ENCODE peak calls at places on chromosomes 7 and 10, in six cellular contexts. One of them, this sample, is unnamed.

GRCh38 chr7:101618207-101618839 is 10.8 kb downstream of the MYL10 start:
- DNase-seq in HCT116: no peak
- DNase-seq in mammary epithelial cell: no peak
- DNase-seq in astrocyte: no peak
- DNase-seq in hepatocyte: peak; percentile 60
- DNase-seq in GM23338: no peak
- DNase-seq in this sample: no peak

GRCh38 chr10:74704629-74705360 is 121.6 kb upstream of the KAT6B start:
- DNase-seq in HCT116: no peak
- DNase-seq in mammary epithelial cell: no peak
- DNase-seq in astrocyte: peak; percentile 39
- DNase-seq in hepatocyte: no peak
- DNase-seq in GM23338: no peak
- DNase-seq in this sample: peak; percentile 70

GRCh38 chr7:43838201-43838659 is 31.1 kb downstream of the MRPS24 start:
- DNase-seq in HCT116: no peak
- DNase-seq in mammary epithelial cell: no peak
- DNase-seq in astrocyte: no peak
- DNase-seq in hepatocyte: no peak
- DNase-seq in GM23338: no peak
- DNase-seq in this sample: no peak

GRCh38 chr7:130669051-130669700 is 628 bp upstream of the COPG2 start:
- DNase-seq in HCT116: no peak
- DNase-seq in mammary epithelial cell: no peak
- DNase-seq in astrocyte: no peak
- DNase-seq in hepatocyte: no peak
- DNase-seq in GM23338: no peak
- DNase-seq in this sample: no peak

GRCh38 chr7:157112706-157113105 is 26.0 kb upstream of the UBE3C start:
- DNase-seq in HCT116: no peak
- DNase-seq in mammary epithelial cell: no peak
- DNase-seq in astrocyte: no peak
- DNase-seq in hepatocyte: no peak
- DNase-seq in GM23338: no peak
- DNase-seq in this sample: no peak

GRCh38 chr10:49359349-49360231 is 36.3 kb downstream of the DRGX start:
- DNase-seq in HCT116: no peak
- DNase-seq in mammary epithelial cell: no peak
- DNase-seq in astrocyte: no peak
- DNase-seq in hepatocyte: no peak
- DNase-seq in GM23338: peak; percentile 62
- DNase-seq in this sample: no peak

GRCh38 chr7:82467020-82467419 is 23.4 kb upstream of the CACNA2D1 start:
- DNase-seq in HCT116: no peak
- DNase-seq in mammary epithelial cell: no peak
- DNase-seq in astrocyte: no peak
- DNase-seq in hepatocyte: no peak
- DNase-seq in GM23338: no peak
- DNase-seq in this sample: no peak

GRCh38 chr10:59072038-59072437 is 104.4 kb upstream of the PHYHIPL start:
- DNase-seq in HCT116: no peak
- DNase-seq in mammary epithelial cell: peak; percentile 12
- DNase-seq in astrocyte: no peak
- DNase-seq in hepatocyte: no peak
- DNase-seq in GM23338: no peak
- DNase-seq in this sample: no peak

DNA sequence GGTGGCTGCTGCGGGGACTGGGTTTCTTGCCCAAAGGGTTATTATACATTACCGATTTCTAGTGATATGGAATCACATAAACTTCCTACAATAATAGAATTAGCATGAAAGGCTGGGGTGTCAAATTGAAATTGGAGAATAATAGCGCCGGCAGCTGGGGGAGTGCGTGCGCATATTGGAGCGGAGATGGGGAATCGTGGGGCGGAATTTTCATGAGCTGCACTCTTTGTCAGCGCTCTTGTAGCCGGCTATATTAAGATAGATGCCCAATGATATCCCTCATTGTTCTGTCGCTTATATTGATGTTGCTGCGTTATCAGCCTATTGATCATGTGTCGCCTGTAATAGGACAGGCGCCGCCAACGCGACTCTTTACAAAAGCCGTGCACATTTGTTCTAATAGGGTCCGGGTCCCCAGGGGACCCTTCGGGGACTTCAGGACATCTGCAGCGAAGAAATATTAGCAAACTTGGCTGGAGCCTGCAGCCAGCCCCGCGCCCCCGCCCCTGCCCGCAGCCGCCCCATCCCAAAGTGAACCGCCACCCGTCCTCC is 5.1 kb downstream of the UNCX start:
- DNase-seq in HCT116: no peak
- DNase-seq in mammary epithelial cell: no peak
- DNase-seq in astrocyte: no peak
- DNase-seq in hepatocyte: no peak
- DNase-seq in GM23338: no peak
- DNase-seq in this sample: no peak
- TF ChIP-seq EZH2 in HCT116: no peak
- TF ChIP-seq EZH2 in mammary epithelial cell: peak; percentile 93
- TF ChIP-seq EZH2 in astrocyte: peak; percentile 64
- TF ChIP-seq EZH2 in hepatocyte: peak; percentile 100
- TF ChIP-seq EZH2 in GM23338: peak; percentile 100
- TF ChIP-seq EZH2 in this sample: peak; percentile 87

DNA sequence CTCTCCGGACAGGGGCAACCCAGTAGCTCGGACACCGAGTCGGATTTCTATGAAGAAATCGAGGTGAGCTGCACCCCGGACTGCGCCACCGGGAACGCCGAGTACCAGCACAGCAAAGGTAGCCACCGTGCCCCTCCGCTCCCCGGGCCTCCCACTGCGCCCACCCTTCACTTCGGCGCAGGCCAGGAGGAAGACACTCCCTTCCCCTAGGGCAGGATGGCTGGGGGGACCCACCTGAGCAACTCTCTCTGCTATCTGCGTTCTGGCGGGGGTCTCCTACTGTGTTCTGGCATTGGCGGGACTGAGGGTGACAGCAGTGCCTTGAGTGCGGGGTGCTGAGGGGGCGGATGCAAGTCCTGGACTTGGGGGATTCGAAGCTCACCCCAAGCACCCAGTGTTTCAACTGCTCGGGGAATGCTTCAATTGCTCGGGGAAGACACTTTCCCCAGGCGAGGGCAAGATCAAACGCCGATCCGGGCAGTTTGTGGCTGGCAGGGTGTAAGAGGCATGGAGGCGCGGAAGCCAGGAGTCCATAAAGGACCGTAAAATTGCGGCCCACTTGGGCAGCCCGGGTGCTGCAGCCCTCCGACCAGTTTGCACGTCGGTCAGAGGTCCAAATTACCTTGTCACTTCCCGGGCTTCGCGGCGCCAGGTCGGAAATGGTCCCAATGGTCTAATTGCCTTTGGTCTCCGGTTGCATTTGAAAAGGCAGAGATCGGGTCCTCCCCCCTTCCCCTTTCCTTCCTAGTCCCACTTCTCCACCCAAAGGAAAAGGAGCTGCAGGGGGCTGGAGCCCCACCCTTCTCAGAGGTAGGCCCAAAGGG is 950 bp downstream of the EVX1 start:
- DNase-seq in HCT116: no peak
- DNase-seq in mammary epithelial cell: no peak
- DNase-seq in astrocyte: no peak
- DNase-seq in hepatocyte: no peak
- DNase-seq in GM23338: peak; percentile 71
- DNase-seq in this sample: no peak
- TF ChIP-seq EZH2 in HCT116: no peak
- TF ChIP-seq EZH2 in mammary epithelial cell: peak; percentile 99
- TF ChIP-seq EZH2 in astrocyte: peak; percentile 84
- TF ChIP-seq EZH2 in hepatocyte: peak; percentile 72
- TF ChIP-seq EZH2 in GM23338: peak; percentile 91
- TF ChIP-seq EZH2 in this sample: peak; percentile 86

GRCh38 chr10:26438534-26439269 is 561 bp downstream of the APBB1IP start:
- DNase-seq in HCT116: no peak
- DNase-seq in mammary epithelial cell: no peak
- DNase-seq in astrocyte: peak; percentile 15
- DNase-seq in hepatocyte: peak; percentile 9
- DNase-seq in GM23338: peak; percentile 61
- DNase-seq in this sample: peak; percentile 30
- TF ChIP-seq EZH2 in HCT116: no peak
- TF ChIP-seq EZH2 in mammary epithelial cell: no peak
- TF ChIP-seq EZH2 in astrocyte: no peak
- TF ChIP-seq EZH2 in hepatocyte: no peak
- TF ChIP-seq EZH2 in GM23338: no peak
- TF ChIP-seq EZH2 in this sample: no peak

GRCh38 chr10:100749059-100749308 is 3.6 kb downstream of the PAX2 start:
- DNase-seq in HCT116: no peak
- DNase-seq in mammary epithelial cell: no peak
- DNase-seq in astrocyte: no peak
- DNase-seq in hepatocyte: no peak
- DNase-seq in GM23338: no peak
- DNase-seq in this sample: no peak
- TF ChIP-seq EZH2 in HCT116: no peak
- TF ChIP-seq EZH2 in mammary epithelial cell: no peak
- TF ChIP-seq EZH2 in astrocyte: no peak
- TF ChIP-seq EZH2 in hepatocyte: peak; percentile 2
- TF ChIP-seq EZH2 in GM23338: peak; percentile 91
- TF ChIP-seq EZH2 in this sample: no peak

DNA sequence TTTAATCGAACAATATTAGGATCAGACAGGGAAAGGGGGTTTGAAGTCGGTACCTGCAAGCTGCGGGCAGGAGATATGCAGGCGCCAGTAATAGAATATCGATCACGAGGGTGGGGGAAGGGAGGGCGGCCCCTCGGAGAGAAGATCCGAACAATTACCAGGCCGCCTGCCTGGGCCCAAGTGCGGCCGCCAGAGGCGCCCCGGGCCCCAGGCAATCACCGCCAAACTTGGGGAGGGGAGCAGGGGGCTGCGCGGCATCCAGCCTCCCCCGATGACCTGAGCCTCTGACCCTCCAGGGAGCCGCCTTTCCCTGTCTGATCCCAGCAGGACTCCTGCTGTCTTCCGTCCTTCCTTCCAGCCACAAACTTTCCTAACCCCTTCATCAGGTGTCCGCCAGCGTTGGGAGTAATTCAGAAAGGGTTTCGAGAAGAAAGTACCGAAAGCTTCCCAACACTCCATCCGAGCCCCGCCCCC is 1.1 kb downstream of the NKX1-2 start:
- DNase-seq in HCT116: no peak
- DNase-seq in mammary epithelial cell: no peak
- DNase-seq in astrocyte: no peak
- DNase-seq in hepatocyte: no peak
- DNase-seq in GM23338: peak; percentile 79
- DNase-seq in this sample: no peak
- TF ChIP-seq EZH2 in HCT116: no peak
- TF ChIP-seq EZH2 in mammary epithelial cell: no peak
- TF ChIP-seq EZH2 in astrocyte: no peak
- TF ChIP-seq EZH2 in hepatocyte: no peak
- TF ChIP-seq EZH2 in GM23338: no peak
- TF ChIP-seq EZH2 in this sample: no peak

GRCh38 chr10:117130346-117130745 is 7.7 kb downstream of the VAX1 start:
- DNase-seq in HCT116: no peak
- DNase-seq in mammary epithelial cell: no peak
- DNase-seq in astrocyte: no peak
- DNase-seq in hepatocyte: no peak
- DNase-seq in GM23338: peak; percentile 24
- DNase-seq in this sample: no peak

GRCh38 chr10:117130862-117131389 is 7.1 kb downstream of the VAX1 start:
- DNase-seq in HCT116: no peak
- DNase-seq in mammary epithelial cell: no peak
- DNase-seq in astrocyte: no peak
- DNase-seq in hepatocyte: no peak
- DNase-seq in GM23338: no peak
- DNase-seq in this sample: no peak

GRCh38 chr10:117132751-117133231 is 5.3 kb downstream of the VAX1 start:
- DNase-seq in HCT116: no peak
- DNase-seq in mammary epithelial cell: no peak
- DNase-seq in astrocyte: no peak
- DNase-seq in hepatocyte: no peak
- DNase-seq in GM23338: peak; percentile 68
- DNase-seq in this sample: no peak

GRCh38 chr10:117133273-117134083 is 4.6 kb downstream of the VAX1 start:
- DNase-seq in HCT116: no peak
- DNase-seq in mammary epithelial cell: no peak
- DNase-seq in astrocyte: no peak
- DNase-seq in hepatocyte: no peak
- DNase-seq in GM23338: peak; percentile 39
- DNase-seq in this sample: no peak

GRCh38 chr10:117131390-117132327 is 6.4 kb downstream of the VAX1 start:
- DNase-seq in HCT116: no peak
- DNase-seq in mammary epithelial cell: no peak
- DNase-seq in astrocyte: no peak
- DNase-seq in hepatocyte: peak; percentile 69
- DNase-seq in GM23338: peak; percentile 66
- DNase-seq in this sample: no peak
- TF ChIP-seq EZH2 in HCT116: no peak
- TF ChIP-seq EZH2 in mammary epithelial cell: peak; percentile 79
- TF ChIP-seq EZH2 in astrocyte: peak; percentile 96
- TF ChIP-seq EZH2 in hepatocyte: peak; percentile 18
- TF ChIP-seq EZH2 in GM23338: peak; percentile 93
- TF ChIP-seq EZH2 in this sample: peak; percentile 79

This sample was measured in fibroblast of lung.